ENCODE peak calls at places on chromosomes 12 and 14, in eight cellular contexts. U is hepatocyte, M is GM23338, P is MM.1S, W is SK-N-SH, C is HCT116, Q is OCI-LY7, V is GM23248. X is an unnamed sample.
A peak's percentile ranks its signal among the peaks of the same experiment; 100 is the strongest.

GRCh38 chr14:83047436-83047835 is 1513.8 kb upstream of the SEL1L start:
- DNase-seq in Q (no peak), M (no peak), W (no peak), U (no peak), C (no peak), P (no peak), V (no peak), X (no peak)

GRCh38 chr12:93783827-93784226 is 106.7 kb downstream of the CRADD start:
- DNase-seq in C (no peak), V (peak; percentile 19), U (no peak), P (no peak), M (no peak), Q (no peak), W (peak; percentile 39), X (no peak)

GRCh38 chr14:101598159-101598558 is 36.9 kb downstream of the DIO3 start:
- DNase-seq in Q (no peak), M (no peak), U (no peak), C (no peak), V (no peak), P (no peak), W (no peak), X (no peak)

GRCh38 chr14:74563621-74564159 is 48.3 kb downstream of the LTBP2 start:
- DNase-seq in Q (no peak), C (no peak), U (no peak), V (no peak), M (no peak), P (no peak), W (no peak), X (no peak)

GRCh38 chr12:119288559-119288958 is 46.0 kb upstream of the CCDC60 start:
- DNase-seq in M (no peak), W (peak; percentile 78), Q (no peak), U (no peak), V (no peak), C (no peak), P (no peak), X (no peak)

GRCh38 chr14:93997082-93997481 is at the start of gene CCDC197:
- DNase-seq in U (no peak), W (no peak), C (no peak), P (no peak), Q (no peak), M (no peak), V (peak; percentile 17), X (peak; percentile 35)

GRCh38 chr14:99729991-99730875 is 46.1 kb downstream of the CYP46A1 start:
- DNase-seq in P (peak; percentile 39), U (peak; percentile 88), V (peak; percentile 66), W (peak; percentile 97), M (peak; percentile 89), Q (peak; percentile 54), C (no peak), X (peak; percentile 76)

GRCh38 chr14:90644882-90645281 is 171.3 kb downstream of the TTC7B start:
- DNase-seq in U (peak; percentile 32), M (no peak), P (no peak), C (no peak), Q (no peak), W (no peak), V (peak; percentile 71), X (no peak)

GRCh38 chr12:3040663-3041544 is 36.3 kb upstream of the TSPAN9 start:
- DNase-seq in Q (no peak), P (no peak), V (no peak), W (no peak), M (no peak), C (no peak), U (no peak), X (no peak)

GRCh38 chr12:120224304-120225199 is 23.6 kb upstream of the RPLP0 start:
- DNase-seq in W (peak; percentile 79), U (peak; percentile 72), M (no peak), C (no peak), P (peak; percentile 38), Q (no peak), V (peak; percentile 46), X (no peak)

GRCh38 chr12:46983393-46983793 is 96.0 kb upstream of the PCED1B start:
- DNase-seq in V (no peak), C (no peak), P (no peak), Q (no peak), U (no peak), W (no peak), M (no peak), X (no peak)

GRCh38 chr14:38950676-38951075 is 152.4 kb downstream of the SEC23A start:
- DNase-seq in Q (no peak), P (no peak), M (no peak), W (no peak), V (peak; percentile 7), C (no peak), U (no peak), X (no peak)

GRCh38 chr14:101587403-101587998 is 26.2 kb downstream of the DIO3 start:
- DNase-seq in Q (no peak), P (no peak), V (no peak), W (no peak), M (no peak), U (no peak), C (no peak), X (no peak)

GRCh38 chr12:118038122-118038521 is 21.6 kb downstream of the RFC5 start:
- DNase-seq in W (no peak), P (no peak), M (no peak), C (no peak), Q (no peak), V (no peak), U (no peak), X (no peak)

GRCh38 chr14:22982013-22982476 is 306 bp downstream of the AJUBA start:
- DNase-seq in U (no peak), C (no peak), V (no peak), W (no peak), P (no peak), M (peak; percentile 65), Q (no peak), X (no peak)

GRCh38 chr14:37232907-37233481 is 35.3 kb downstream of the MIPOL1 start:
- DNase-seq in V (peak; percentile 83), P (peak; percentile 24), C (peak; percentile 41), W (peak; percentile 2), U (peak; percentile 51), M (peak; percentile 71), Q (peak; percentile 21), X (peak; percentile 89)

GRCh38 chr12:100823988-100824387 is 29.4 kb downstream of the ANO4 start:
- DNase-seq in V (peak; percentile 68), C (peak; percentile 7), P (no peak), W (no peak), Q (no peak), M (no peak), U (no peak), X (peak; percentile 7)

GRCh38 chr12:24661657-24662096 is 287.2 kb downstream of the BCAT1 start:
- DNase-seq in P (no peak), C (no peak), Q (no peak), M (no peak), V (peak; percentile 8), W (no peak), U (peak; percentile 61), X (no peak)

GRCh38 chr14:47785041-47785440 is 109.6 kb upstream of the MDGA2 start:
- DNase-seq in V (no peak), M (no peak), U (no peak), W (no peak), P (no peak), C (no peak), Q (no peak), X (no peak)

GRCh38 chr14:47790477-47790876 is 115.1 kb upstream of the MDGA2 start:
- DNase-seq in Q (no peak), V (no peak), U (no peak), C (no peak), W (no peak), P (no peak), M (no peak), X (peak; percentile 28)
- H3K9me2 ChIP-seq in Q (no peaks in the 10 kb centered on the region), V (no peaks in the 10 kb centered on the region), U (no peaks in the 10 kb centered on the region), C (no peaks in the 10 kb centered on the region), W (no peaks in the 10 kb centered on the region), P (no peaks in the 10 kb centered on the region), M (no peaks in the 10 kb centered on the region), X (no peaks in the 10 kb centered on the region)

GRCh38 chr12:51910691-51911090 is 3.4 kb downstream of the ACVRL1 start:
- DNase-seq in V (no peak), W (peak; percentile 59), C (no peak), M (no peak), U (no peak), P (no peak), Q (no peak), X (no peak)
- H3K4me2 ChIP-seq in V (peak overlapping the region; percentile 71), W (no peak overlapping the region), C (no peak overlapping the region), M (no peak overlapping the region), U (no peak overlapping the region), P (no peak overlapping the region), Q (no peak overlapping the region), X (no peak overlapping the region)

DNA sequence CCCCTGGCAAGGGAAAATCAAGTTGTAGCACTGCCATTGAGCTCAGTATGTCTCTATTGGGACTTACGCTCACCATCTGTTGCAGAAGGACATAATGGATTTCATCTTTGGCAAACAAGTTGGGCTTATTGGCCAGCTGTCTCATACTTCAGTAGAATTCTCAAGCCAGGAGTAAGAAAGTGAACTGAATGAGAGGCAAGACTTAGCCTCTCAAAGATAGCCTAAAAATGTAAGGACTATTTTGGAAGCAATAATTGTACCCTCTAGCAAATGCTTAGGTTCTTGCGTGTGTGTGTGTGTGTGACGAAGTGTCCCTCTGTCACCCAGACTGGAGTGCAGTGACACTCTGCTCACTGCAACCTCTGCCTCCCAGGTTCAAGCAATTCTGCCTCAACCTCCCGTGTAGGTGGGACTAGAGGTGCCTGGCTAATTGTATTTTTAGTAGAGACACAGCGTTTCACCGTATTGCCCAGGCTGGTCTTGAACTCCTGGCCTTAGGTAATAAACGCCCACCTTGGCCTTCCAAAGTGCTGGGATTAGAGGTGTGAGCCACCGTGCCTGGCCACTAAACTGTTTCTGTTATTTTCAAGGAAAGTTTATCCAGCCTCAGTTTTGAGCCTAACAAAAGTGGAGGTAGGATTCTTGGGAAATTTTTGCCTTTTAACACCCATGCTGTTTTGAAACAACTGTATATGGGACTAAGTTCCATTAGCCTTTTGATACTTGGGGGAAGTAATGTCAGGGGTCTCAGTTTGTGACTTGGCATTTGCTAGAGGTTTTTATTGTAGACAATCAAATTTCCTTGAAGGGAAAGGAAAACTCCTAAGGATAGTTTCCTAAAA is 7.0 kb downstream of the HNRNPA1 start:
- DNase-seq in V (peak; percentile 7), C (no peak), M (peak; percentile 32), U (no peak), Q (no peak), W (no peak), P (no peak), X (no peak)
- TF ChIP-seq EZH2phosphoT487 in V (no peak), C (no peak), M (no peak), U (no peak), Q (no peak), W (no peak), P (no peak), X (no peak)

DNA sequence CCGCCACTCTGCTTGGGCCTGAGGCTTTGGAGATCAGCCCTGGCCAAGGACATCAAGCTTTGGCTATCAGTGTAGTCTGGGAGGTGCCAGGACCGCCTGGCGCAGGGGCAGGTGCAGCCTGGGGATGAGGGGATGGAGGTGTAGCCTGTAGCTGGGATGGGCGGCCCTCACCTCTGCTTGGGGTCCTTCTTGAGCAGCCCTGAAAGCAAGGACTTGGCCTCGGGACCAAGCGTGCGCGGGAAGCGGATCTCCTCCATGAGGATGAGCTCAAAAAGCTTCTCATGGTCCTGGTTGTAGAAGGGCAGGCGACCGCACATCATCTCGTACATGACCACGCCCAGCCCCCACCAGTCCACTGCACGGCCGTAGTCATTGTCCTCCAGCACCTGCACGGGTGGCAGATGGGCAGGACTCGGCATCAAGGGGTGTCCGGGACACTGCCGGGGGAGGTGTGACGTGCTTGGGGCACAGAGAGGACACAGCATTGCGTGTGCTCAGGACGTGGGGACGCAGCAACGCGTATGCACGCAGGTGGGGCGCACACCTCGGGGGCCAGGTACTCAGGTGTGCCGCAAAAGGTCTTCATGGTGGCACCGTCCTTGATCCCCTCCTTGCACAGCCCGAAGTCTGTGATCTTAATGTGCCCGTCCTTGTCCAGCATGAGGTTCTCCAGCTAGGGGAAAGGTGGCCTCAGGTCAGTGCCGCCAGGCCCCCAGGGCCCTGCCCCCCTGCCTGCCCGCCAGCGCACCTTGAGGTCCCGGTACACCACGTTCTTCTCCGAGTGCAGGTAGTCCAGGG is 20.0 kb downstream of the SIVA1 start:
- DNase-seq in V (no peak), Q (no peak), M (no peak), C (no peak), W (no peak), U (no peak), P (no peak), X (no peak)
- H3K9me2 ChIP-seq in V (no peaks in the 10 kb centered on the region), Q (no peaks in the 10 kb centered on the region), M (no peaks in the 10 kb centered on the region), C (no peaks in the 10 kb centered on the region), W (no peaks in the 10 kb centered on the region), U (no peaks in the 10 kb centered on the region), P (no peaks in the 10 kb centered on the region), X (no peaks in the 10 kb centered on the region)

X was measured in PC-3.